ENCODE peak calls at places on chromosomes 16 and 17, in nine cellular contexts. L is HFFc6, I is heart left ventricle, K is NCI-H2171 treated with DMSO at 0.1 percent for 48 hours, S is endodermal cell, Z is NCI-H774, V is activated T-cell treated with anti-CD3 and anti-CD28 coated beads for 1 hour, W is iPS DF 6.9, X is 8988T. B is an unnamed sample.

GRCh38 chr17:42484304-42484703 is 25.6 kb downstream of the ATP6V0A1 start:
- DNase-seq in L (no peak), I (no peak), K (no peak), S (no peak), Z (no peak), V (peak; percentile 14), W (no peak), X (no peak), B (no peak)

GRCh38 chr17:43456661-43457361 is 27.0 kb upstream of the DHX8 start:
- DNase-seq in L (no peak), I (no peak), K (peak; percentile 62), S (no peak), Z (peak; percentile 11), V (no peak), W (no peak), X (no peak), B (no peak)

GRCh38 chr16:47734987-47735594 is 274.0 kb downstream of the PHKB start:
- DNase-seq in L (no peak), I (no peak), K (no peak), S (no peak), Z (peak; percentile 64), V (no peak), W (no peak), X (no peak), B (peak; percentile 16)

GRCh38 chr17:2123467-2124251 is 68.8 kb downstream of the HIC1 start:
- DNase-seq in L (peak; percentile 11), I (no peak), K (no peak), S (peak; percentile 63), Z (no peak), V (no peak), W (no peak), X (no peak), B (no peak)

GRCh38 chr17:44219126-44219635 is 294 bp downstream of the UBTF start:
- DNase-seq in L (no peak), I (peak; percentile 70), K (peak; percentile 63), S (peak; percentile 87), Z (peak; percentile 73), V (peak; percentile 52), W (no peak), X (peak; percentile 57), B (peak; percentile 37)

GRCh38 chr17:57995076-57995956 is 7.3 kb upstream of the VEZF1 start:
- DNase-seq in L (peak; percentile 77), I (peak; percentile 67), K (peak; percentile 94), S (peak; percentile 91), Z (peak; percentile 80), V (peak; percentile 22), W (peak; percentile 67), X (peak; percentile 17), B (peak; percentile 68)

GRCh38 chr17:74807925-74808324 is 31.8 kb upstream of the NAT9 start:
- DNase-seq in L (no peak), I (no peak), K (peak; percentile 96), S (no peak), Z (no peak), V (no peak), W (no peak), X (no peak), B (peak; percentile 67)

GRCh38 chr16:7997966-7998365 is 592.3 kb downstream of the TMEM114 start:
- DNase-seq in L (no peak), I (no peak), K (no peak), S (no peak), Z (no peak), V (no peak), W (no peak), X (no peak), B (no peak)

GRCh38 chr16:57996406-57997175 is 3.9 kb downstream of the ZNF319 start:
- DNase-seq in L (no peak), I (no peak), K (no peak), S (peak; percentile 47), Z (no peak), V (no peak), W (no peak), X (no peak), B (no peak)

GRCh38 chr16:67822511-67822910 is 15.8 kb downstream of the TSNAXIP1 start:
- DNase-seq in L (peak; percentile 79), I (no peak), K (no peak), S (no peak), Z (no peak), V (no peak), W (no peak), X (no peak), B (no peak)

GRCh38 chr16:15502041-15502725 is 67.8 kb downstream of the BMERB1 start:
- DNase-seq in L (peak; percentile 79), I (no peak), K (peak; percentile 26), S (peak; percentile 58), Z (no peak), V (no peak), W (no peak), X (peak; percentile 49), B (peak; percentile 50)

GRCh38 chr17:48636177-48637018 is 10.2 kb upstream of the HOXB9 start:
- DNase-seq in L (peak; percentile 14), I (peak; percentile 56), K (peak; percentile 65), S (peak; percentile 100), Z (peak; percentile 64), V (peak; percentile 57), W (peak; percentile 93), X (peak; percentile 41), B (peak; percentile 27)

GRCh38 chr17:82018152-82019041 is 4.3 kb downstream of the CENPX start:
- DNase-seq in L (no peak), I (no peak), K (peak; percentile 15), S (no peak), Z (peak; percentile 63), V (no peak), W (no peak), X (no peak), B (no peak)

GRCh38 chr17:1055751-1056645 is 59.1 kb downstream of the TIMM22 start:
- DNase-seq in L (peak; percentile 49), I (peak; percentile 64), K (peak; percentile 54), S (peak; percentile 95), Z (no peak), V (peak; percentile 26), W (no peak), X (peak; percentile 67), B (no peak)

GRCh38 chr17:4949321-4950074 is 1.2 kb upstream of the PFN1 start:
- DNase-seq in L (peak; percentile 54), I (peak; percentile 82), K (peak; percentile 66), S (peak; percentile 94), Z (no peak), V (peak; percentile 61), W (no peak), X (peak; percentile 64), B (peak; percentile 20)

GRCh38 chr17:15945493-15946209 is 721 bp downstream of the ADORA2B start:
- DNase-seq in L (no peak), I (no peak), K (no peak), S (no peak), Z (no peak), V (peak; percentile 12), W (no peak), X (no peak), B (no peak)

GRCh38 chr17:13575922-13576419 is 25.8 kb downstream of the HS3ST3A1 start:
- DNase-seq in L (no peak), I (no peak), K (no peak), S (peak; percentile 94), Z (no peak), V (no peak), W (peak; percentile 57), X (no peak), B (no peak)

GRCh38 chr17:55174133-55174532 is 90.6 kb upstream of the HLF start:
- DNase-seq in L (no peak), I (no peak), K (no peak), S (no peak), Z (no peak), V (no peak), W (no peak), X (no peak), B (no peak)

GRCh38 chr16:1372292-1372950 is 20.7 kb downstream of the GNPTG start:
- DNase-seq in L (no peak), I (no peak), K (no peak), S (no peak), Z (no peak), V (no peak), W (no peak), X (no peak), B (no peak)

GRCh38 chr17:5000237-5000639 is 2.5 kb downstream of the KIF1C start:
- DNase-seq in L (no peak), I (peak; percentile 89), K (no peak), S (no peak), Z (no peak), V (no peak), W (no peak), X (no peak), B (no peak)

GRCh38 chr17:75517277-75517865 is 1.0 kb downstream of the TSEN54 start:
- DNase-seq in L (no peak), I (peak; percentile 19), K (no peak), S (peak; percentile 83), Z (no peak), V (no peak), W (no peak), X (no peak), B (no peak)

B was measured in NCI-H2107.